ENCODE peak calls at places on chromosome 12, in ten cellular contexts. C is AG04450; Z is CD8-positive, alpha-beta T cell; K is bronchial epithelial cell; D is NB4; P is ovary; J is heart right ventricle; M is endodermal cell; S is cardiac muscle cell; X is IMR-90. G is an unnamed sample.

GRCh38 chr12:3216726-3217682 is 139.8 kb downstream of the TSPAN9 start:
- DNase-seq in Z (no peak), J (peak; percentile 45), M (no peak), S (peak; percentile 57), C (no peak), P (no peak), D (peak; percentile 80), K (peak; percentile 99), X (peak; percentile 88), G (peak; percentile 86)

GRCh38 chr12:26244503-26244902 is 49.1 kb downstream of the SSPN start:
- DNase-seq in S (no peak), X (no peak), J (no peak), P (no peak), K (no peak), Z (no peak), D (peak; percentile 97), C (no peak), M (no peak), G (no peak)

GRCh38 chr12:104507672-104508071 is 50.9 kb downstream of the CHST11 start:
- DNase-seq in D (no peak), C (no peak), S (no peak), P (no peak), X (no peak), J (no peak), Z (no peak), K (no peak), M (no peak), G (no peak)

GRCh38 chr12:18340796-18341195 is 79.5 kb downstream of the PIK3C2G start:
- DNase-seq in D (no peak), M (no peak), C (no peak), J (no peak), S (no peak), X (no peak), Z (no peak), K (no peak), P (no peak), G (peak; percentile 47)

GRCh38 chr12:61934564-61934963 is 325.6 kb upstream of the USP15 start:
- DNase-seq in P (no peak), D (no peak), M (no peak), X (no peak), C (no peak), Z (no peak), J (no peak), K (no peak), S (no peak), G (peak; percentile 13)

GRCh38 chr12:46669720-46670119 is 156.1 kb downstream of the SLC38A4 start:
- DNase-seq in C (no peak), J (no peak), X (no peak), P (no peak), S (no peak), Z (no peak), K (no peak), M (peak; percentile 81), D (no peak), G (no peak)

GRCh38 chr12:116506697-116507064 is 52.5 kb upstream of the MAP1LC3B2 start:
- DNase-seq in P (no peak), M (no peak), C (no peak), K (no peak), X (no peak), D (no peak), J (no peak), Z (no peak), S (no peak), G (no peak)

GRCh38 chr12:105352940-105353635 is 22.6 kb downstream of the C12orf75 start:
- DNase-seq in C (no peak), X (no peak), Z (no peak), J (no peak), K (no peak), P (no peak), D (no peak), S (peak; percentile 9), M (peak; percentile 61), G (no peak)

GRCh38 chr12:770474-770873 is 18.1 kb downstream of the WNK1 start:
- DNase-seq in M (no peak), S (no peak), K (no peak), D (no peak), P (no peak), Z (no peak), C (no peak), J (no peak), X (no peak), G (no peak)

GRCh38 chr12:12153596-12153995 is 82.9 kb downstream of the BCL2L14 start:
- DNase-seq in C (no peak), K (no peak), J (no peak), S (no peak), P (no peak), D (no peak), X (no peak), M (no peak), Z (no peak), G (no peak)

DNA sequence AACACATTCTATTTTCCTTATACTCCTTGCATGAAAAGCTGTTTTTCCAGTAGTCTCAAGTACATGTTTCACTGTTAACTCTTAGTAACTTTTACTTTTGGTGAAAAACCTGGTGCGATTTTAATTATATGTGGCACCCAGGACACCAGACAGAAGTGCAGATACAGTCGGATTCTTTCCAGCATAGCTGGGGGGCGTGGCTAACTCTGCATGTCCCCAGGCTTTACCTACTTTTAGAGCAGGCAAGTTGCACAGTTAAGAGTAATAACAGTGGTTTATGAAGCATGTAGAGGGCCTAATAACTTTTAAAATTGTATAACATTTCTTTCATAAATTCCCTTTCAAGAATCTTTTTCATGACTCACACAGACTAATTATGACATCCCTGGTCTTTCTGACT is 70.7 kb downstream of the HSD17B6 start:
- DNase-seq in P (no peak), S (no peak), C (no peak), Z (no peak), M (no peak), J (no peak), X (no peak), D (no peak), K (peak; percentile 17), G (peak; percentile 3)
- TF ChIP-seq CTCF in P (no peak), S (no peak), C (no peak), Z (no peak), M (no peak), J (no peak), X (no peak), D (no peak), K (no peak), G (no peak)

GRCh38 chr12:112107306-112107705 is 1.3 kb downstream of the NAA25 start:
- DNase-seq in X (no peak), Z (no peak), D (no peak), M (peak; percentile 17), P (no peak), K (peak; percentile 52), C (no peak), S (no peak), J (no peak), G (no peak)

GRCh38 chr12:112097641-112098040 is 10.9 kb downstream of the NAA25 start:
- DNase-seq in C (no peak), P (no peak), S (no peak), K (peak; percentile 46), X (no peak), M (peak; percentile 36), J (no peak), D (no peak), Z (no peak), G (no peak)

GRCh38 chr12:112103758-112104504 is 4.7 kb downstream of the NAA25 start:
- DNase-seq in C (no peak), K (no peak), D (peak; percentile 62), Z (no peak), X (no peak), J (no peak), M (peak; percentile 74), S (no peak), P (no peak), G (no peak)

GRCh38 chr12:112105891-112106290 is 2.7 kb downstream of the NAA25 start:
- DNase-seq in M (peak; percentile 16), P (no peak), D (no peak), K (no peak), S (no peak), C (no peak), J (no peak), Z (no peak), X (no peak), G (no peak)

DNA sequence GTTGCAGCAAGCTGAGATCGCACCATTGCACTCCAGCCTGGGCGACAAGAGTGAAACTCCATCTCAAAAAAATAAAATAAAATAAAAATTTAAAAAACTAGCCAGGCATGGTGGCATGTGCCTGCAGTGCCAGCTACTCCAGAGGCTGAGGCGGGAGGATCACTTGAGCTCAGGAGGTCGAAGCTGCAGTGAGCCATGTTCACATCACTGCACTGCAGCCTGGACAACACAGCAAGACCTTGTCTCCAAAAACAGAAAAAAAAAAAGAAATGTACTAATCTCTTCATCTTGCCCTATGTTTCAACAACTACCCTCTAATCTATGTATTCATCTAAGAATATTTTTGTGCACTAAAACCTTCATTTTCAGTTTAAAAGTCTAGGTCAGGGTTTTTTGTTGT is 6.5 kb downstream of the NAA25 start:
- DNase-seq in J (no peak), X (no peak), P (no peak), Z (no peak), D (no peak), M (peak; percentile 3), S (no peak), K (no peak), C (no peak), G (no peak)
- H3K4me3 ChIP-seq in J (no peak overlapping the region), X (no peak overlapping the region), P (no peak overlapping the region), Z (no peak overlapping the region), D (no peak overlapping the region), M (no peak overlapping the region), S (no peak overlapping the region), K (no peak overlapping the region), C (no peak overlapping the region), G (no peak overlapping the region)

DNA sequence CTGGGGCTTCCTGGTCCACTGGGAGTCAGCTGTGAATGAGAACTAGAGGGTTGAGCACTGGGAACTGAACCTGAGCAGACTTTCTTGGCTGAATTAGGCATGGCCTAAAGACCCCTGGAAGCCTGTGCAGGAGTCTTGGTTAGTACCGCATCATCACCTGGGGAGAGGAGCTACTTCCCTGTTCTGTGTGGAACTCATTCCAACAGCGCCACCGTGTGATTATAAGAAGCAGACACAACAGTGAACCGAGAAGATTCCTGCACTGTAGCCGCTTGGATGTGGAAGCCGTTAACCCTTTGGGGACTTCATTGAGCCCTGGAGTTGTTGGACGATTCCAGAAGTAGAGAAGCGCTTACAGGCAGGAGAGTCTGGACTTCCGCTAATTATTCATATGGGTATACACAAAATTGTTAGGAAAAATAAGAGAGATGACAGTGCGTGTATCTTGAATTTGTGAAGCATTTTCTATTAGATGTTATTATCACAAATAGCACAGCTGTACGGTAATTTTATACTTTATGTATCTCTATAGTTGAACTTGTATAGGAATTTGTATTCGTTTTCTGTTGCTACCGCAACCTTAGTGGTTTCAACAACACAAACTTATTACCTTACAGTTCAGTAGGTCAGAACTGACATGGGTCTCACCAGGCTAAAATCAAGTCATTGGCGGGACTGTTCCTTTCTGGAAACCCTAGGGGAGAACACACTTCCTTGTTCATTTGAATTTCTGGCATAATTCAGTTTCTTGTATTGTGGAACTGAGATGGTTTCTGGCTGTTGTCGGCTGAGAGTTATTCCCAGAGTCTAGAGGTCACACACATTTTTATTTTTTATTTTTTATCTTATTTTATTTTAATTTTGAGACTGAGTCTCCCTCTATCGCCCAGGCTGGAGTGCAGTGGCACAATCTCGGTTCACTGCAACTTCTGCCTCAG is 100.7 kb downstream of the C2CD5 start:
- DNase-seq in X (peak; percentile 79), K (peak; percentile 68), P (peak; percentile 47), J (peak; percentile 65), D (peak; percentile 91), M (peak; percentile 93), S (peak; percentile 88), Z (peak; percentile 60), C (peak; percentile 36), G (peak; percentile 81)
- TF ChIP-seq CTCF in X (peak; percentile 81), K (peak; percentile 77), P (peak; percentile 43), J (peak; percentile 83), D (peak; percentile 89), M (peak; percentile 99), S (peak; percentile 77), Z (peak; percentile 77), C (peak; percentile 82), G (peak; percentile 86)

GRCh38 chr12:130818381-130819247 is 20.4 kb downstream of the STX2 start:
- DNase-seq in K (peak; percentile 52), J (peak; percentile 46), C (no peak), P (peak; percentile 65), X (no peak), D (peak; percentile 78), S (peak; percentile 46), Z (peak; percentile 74), M (peak; percentile 98), G (peak; percentile 19)
- H3K4me3 ChIP-seq in K (peak overlapping the region; percentile 35), J (no peak overlapping the region), C (peak overlapping the region; percentile 3), P (peak overlapping the region; percentile 41), X (no peak overlapping the region), D (peak overlapping the region; percentile 55), S (no peak overlapping the region), Z (peak overlapping the region; percentile 66), M (no peak overlapping the region), G (peak overlapping the region; percentile 43)